ENCODE peak calls at places on chromosomes 13 and 19, in nine cellular contexts. F is hepatic stellate cell, W is cardiac muscle cell, L is NCI-H524, E is neural progenitor cell, B is mesenteric fat pad, J is fibroblast of lung, Z is cerebellum, K is nephron progenitor cell. V is an unnamed sample.

GRCh38 chr13:66364346-66364745 is 865.8 kb downstream of the PCDH9 start:
- DNase-seq in F (no peak), W (no peak), L (no peak), E (no peak), B (no peak), J (no peak), Z (no peak), K (no peak), V (no peak)

GRCh38 chr13:32164622-32165268 is 133.2 kb downstream of the FRY start:
- DNase-seq in F (peak), W (peak), L (peak), E (peak), B (no peak), J (peak), Z (peak), K (peak), V (no peak)

GRCh38 chr13:46184277-46184699 is 2.3 kb upstream of the LCP1 start:
- DNase-seq in F (no peak), W (peak), L (peak), E (peak), B (no peak), J (no peak), Z (no peak), K (peak), V (peak)

GRCh38 chr19:31372245-31372781 is 23.1 kb upstream of the TSHZ3 start:
- DNase-seq in F (no peak), W (no peak), L (no peak), E (no peak), B (no peak), J (no peak), Z (no peak), K (no peak), V (no peak)

GRCh38 chr13:24355103-24355502 is 45.7 kb downstream of the C1QTNF9 start:
- DNase-seq in F (no peak), W (no peak), L (no peak), E (no peak), B (no peak), J (no peak), Z (no peak), K (no peak), V (no peak)

GRCh38 chr13:112354330-112355273 is 21.6 kb upstream of the SPACA7 start:
- DNase-seq in F (no peak), W (no peak), L (no peak), E (no peak), B (peak), J (no peak), Z (no peak), K (no peak), V (no peak)

GRCh38 chr19:14507704-14508246 is 10.4 kb downstream of the DNAJB1 start:
- DNase-seq in F (peak), W (peak), L (no peak), E (no peak), B (no peak), J (peak), Z (no peak), K (no peak), V (no peak)

GRCh38 chr19:18742838-18743237 is 48.3 kb downstream of the COMP start:
- DNase-seq in F (no peak), W (no peak), L (no peak), E (no peak), B (no peak), J (no peak), Z (no peak), K (no peak), V (no peak)

GRCh38 chr13:91368676-91369425 is 21.4 kb downstream of the MIR17HG start:
- DNase-seq in F (no peak), W (peak), L (no peak), E (no peak), B (no peak), J (peak), Z (no peak), K (no peak), V (no peak)

GRCh38 chr19:1914826-1915341 is 9.7 kb downstream of the ADAT3 start:
- DNase-seq in F (no peak), W (no peak), L (no peak), E (no peak), B (no peak), J (no peak), Z (peak), K (no peak), V (no peak)

GRCh38 chr19:2048959-2049740 is 1.9 kb downstream of the MKNK2 start:
- DNase-seq in F (no peak), W (no peak), L (no peak), E (peak), B (no peak), J (no peak), Z (peak), K (no peak), V (no peak)

GRCh38 chr19:38649305-38650179 is 2.1 kb downstream of the ACTN4 start:
- DNase-seq in F (no peak), W (no peak), L (no peak), E (no peak), B (no peak), J (no peak), Z (no peak), K (no peak), V (no peak)

GRCh38 chr19:49911381-49912145 is 14.9 kb upstream of the IL4I1 start:
- DNase-seq in F (no peak), W (peak), L (no peak), E (no peak), B (no peak), J (no peak), Z (no peak), K (no peak), V (peak)

GRCh38 chr13:32381539-32381938 is 46.4 kb downstream of the N4BP2L1 start:
- DNase-seq in F (peak), W (peak), L (peak), E (peak), B (no peak), J (peak), Z (peak), K (peak), V (no peak)

GRCh38 chr19:38033658-38034150 is 126.7 kb downstream of the SIPA1L3 start:
- DNase-seq in F (no peak), W (no peak), L (peak), E (peak), B (no peak), J (peak), Z (no peak), K (no peak), V (no peak)

GRCh38 chr13:22836475-22836874 is 344.3 kb upstream of the SGCG start:
- DNase-seq in F (no peak), W (no peak), L (no peak), E (no peak), B (no peak), J (no peak), Z (no peak), K (no peak), V (no peak)

GRCh38 chr13:38213307-38213706 is 136.3 kb upstream of the UFM1 start:
- DNase-seq in F (peak), W (no peak), L (no peak), E (no peak), B (no peak), J (peak), Z (no peak), K (no peak), V (no peak)

GRCh38 chr13:38686635-38687245 is at the start of gene FREM2:
- DNase-seq in F (no peak), W (peak), L (peak), E (peak), B (no peak), J (peak), Z (peak), K (peak), V (no peak)

GRCh38 chr19:34847393-34847792 is 74.4 kb upstream of the ZNF599 start:
- DNase-seq in F (no peak), W (no peak), L (no peak), E (no peak), B (no peak), J (no peak), Z (no peak), K (no peak), V (no peak)

GRCh38 chr19:13052447-13053232 is 50.0 kb downstream of the LYL1 start:
- DNase-seq in F (no peak), W (no peak), L (no peak), E (no peak), B (no peak), J (no peak), Z (no peak), K (no peak), V (no peak)

GRCh38 chr13:36332986-36333385 is 13.2 kb downstream of the SPART start:
- DNase-seq in F (peak), W (peak), L (no peak), E (no peak), B (no peak), J (peak), Z (no peak), K (no peak), V (no peak)